ENCODE peak calls at places on chromosomes 5 and 9, in seven cellular contexts. R is hepatocyte, F is MM.1S, B is PC-9, J is GM23248, N is GM23338, U is HCT116. E is an unnamed sample. For H3K9me2, the result is how much of the 10 kb centered on the place peaks cover.

GRCh38 chr9:1100945-1101344 is 50.8 kb downstream of the DMRT2 start:
- DNase-seq in R (no peak), F (peak), B (no peak), J (peak), N (peak), U (no peak), E (peak)

GRCh38 chr9:214488-215448 is at the start of gene DOCK8:
- DNase-seq in R (peak), F (peak), B (peak), J (peak), N (peak), U (peak), E (peak)

GRCh38 chr9:88164870-88165269 is 26.6 kb upstream of the SPATA31C2 start:
- DNase-seq in R (no peak), F (no peak), B (no peak), J (no peak), N (no peak), U (no peak), E (no peak)

GRCh38 chr5:72463499-72464052 is 43.6 kb downstream of the ZNF366 start:
- DNase-seq in R (no peak), F (no peak), B (no peak), J (no peak), N (peak), U (no peak), E (no peak)

GRCh38 chr5:139178948-139179347 is 19.2 kb downstream of the SIL1 start:
- DNase-seq in R (peak), F (no peak), B (no peak), J (no peak), N (peak), U (no peak), E (no peak)

GRCh38 chr9:33403941-33404781 is 1.8 kb upstream of the AQP7 start:
- DNase-seq in R (no peak), F (no peak), B (no peak), J (no peak), N (no peak), U (no peak), E (no peak)

GRCh38 chr9:14585730-14586473 is 107.3 kb downstream of the ZDHHC21 start:
- DNase-seq in R (no peak), F (peak), B (no peak), J (no peak), N (no peak), U (no peak), E (no peak)

GRCh38 chr5:151682240-151682639 is 4.5 kb downstream of the SPARC start:
- DNase-seq in R (no peak), F (no peak), B (no peak), J (peak), N (no peak), U (no peak), E (no peak)

GRCh38 chr5:10372726-10373709 is 19.5 kb downstream of the MARCHF6 start:
- DNase-seq in R (no peak), F (no peak), B (no peak), J (peak), N (no peak), U (no peak), E (no peak)

GRCh38 chr9:123460091-123460490 is 104.1 kb downstream of the CRB2 start:
- DNase-seq in R (no peak), F (no peak), B (no peak), J (peak), N (no peak), U (no peak), E (no peak)

GRCh38 chr5:149153751-149154610 is 12.7 kb downstream of the ABLIM3 start:
- DNase-seq in R (peak), F (no peak), B (no peak), J (peak), N (no peak), U (no peak), E (no peak)

GRCh38 chr5:53508125-53508524 is 27.7 kb downstream of the FST start:
- DNase-seq in R (no peak), F (no peak), B (no peak), J (peak), N (no peak), U (no peak), E (no peak)

GRCh38 chr9:38127271-38127839 is 58.3 kb upstream of the SHB start:
- DNase-seq in R (no peak), F (no peak), B (no peak), J (peak), N (no peak), U (no peak), E (no peak)

GRCh38 chr5:43036409-43036808 is 3.7 kb downstream of the ANXA2R start:
- DNase-seq in R (no peak), F (no peak), B (no peak), J (no peak), N (no peak), U (no peak), E (no peak)

GRCh38 chr9:129667378-129667777 is 1.9 kb downstream of the PRRX2 start:
- DNase-seq in R (no peak), F (no peak), B (no peak), J (no peak), N (no peak), U (no peak), E (no peak)

GRCh38 chr9:129665008-129665771 is at the start of gene PRRX2:
- DNase-seq in R (peak), F (no peak), B (no peak), J (peak), N (peak), U (no peak), E (no peak)

GRCh38 chr9:129665814-129666511 is 516 bp downstream of the PRRX2 start:
- DNase-seq in R (no peak), F (no peak), B (no peak), J (peak), N (peak), U (no peak), E (no peak)

GRCh38 chr9:129667850-129668249 is 2.4 kb downstream of the PRRX2 start:
- DNase-seq in R (no peak), F (no peak), B (no peak), J (peak), N (no peak), U (no peak), E (peak)

GRCh38 chr9:129666575-129666974 is 1.1 kb downstream of the PRRX2 start:
- DNase-seq in R (no peak), F (no peak), B (no peak), J (peak), N (no peak), U (no peak), E (no peak)
- TF ChIP-seq EZH2 in R (no peak), F (no peak), B (no peak), J (no peak), N (no peak), U (no peak), E (no peak)

GRCh38 chr5:143446535-143447226 is 43.2 kb upstream of the NR3C1 start:
- DNase-seq in R (no peak), F (no peak), B (no peak), J (no peak), N (no peak), U (no peak), E (no peak)

GRCh38 chr5:143445726-143446125 is 42.2 kb upstream of the NR3C1 start:
- DNase-seq in R (no peak), F (no peak), B (no peak), J (no peak), N (no peak), U (no peak), E (no peak)

GRCh38 chr5:143448518-143448917 is 45.0 kb upstream of the NR3C1 start:
- DNase-seq in R (no peak), F (no peak), B (no peak), J (no peak), N (no peak), U (peak), E (no peak)

GRCh38 chr5:143449772-143450171 is 46.3 kb upstream of the NR3C1 start:
- DNase-seq in R (no peak), F (no peak), B (no peak), J (peak), N (no peak), U (no peak), E (no peak)

GRCh38 chr5:143447983-143448382 is 44.5 kb upstream of the NR3C1 start:
- DNase-seq in R (no peak), F (no peak), B (no peak), J (no peak), N (no peak), U (no peak), E (no peak)
- H3K9me2 ChIP-seq in R (under half), F (under half), B (under half), J (under half), N (under half), U (under half), E (under half)

DNA sequence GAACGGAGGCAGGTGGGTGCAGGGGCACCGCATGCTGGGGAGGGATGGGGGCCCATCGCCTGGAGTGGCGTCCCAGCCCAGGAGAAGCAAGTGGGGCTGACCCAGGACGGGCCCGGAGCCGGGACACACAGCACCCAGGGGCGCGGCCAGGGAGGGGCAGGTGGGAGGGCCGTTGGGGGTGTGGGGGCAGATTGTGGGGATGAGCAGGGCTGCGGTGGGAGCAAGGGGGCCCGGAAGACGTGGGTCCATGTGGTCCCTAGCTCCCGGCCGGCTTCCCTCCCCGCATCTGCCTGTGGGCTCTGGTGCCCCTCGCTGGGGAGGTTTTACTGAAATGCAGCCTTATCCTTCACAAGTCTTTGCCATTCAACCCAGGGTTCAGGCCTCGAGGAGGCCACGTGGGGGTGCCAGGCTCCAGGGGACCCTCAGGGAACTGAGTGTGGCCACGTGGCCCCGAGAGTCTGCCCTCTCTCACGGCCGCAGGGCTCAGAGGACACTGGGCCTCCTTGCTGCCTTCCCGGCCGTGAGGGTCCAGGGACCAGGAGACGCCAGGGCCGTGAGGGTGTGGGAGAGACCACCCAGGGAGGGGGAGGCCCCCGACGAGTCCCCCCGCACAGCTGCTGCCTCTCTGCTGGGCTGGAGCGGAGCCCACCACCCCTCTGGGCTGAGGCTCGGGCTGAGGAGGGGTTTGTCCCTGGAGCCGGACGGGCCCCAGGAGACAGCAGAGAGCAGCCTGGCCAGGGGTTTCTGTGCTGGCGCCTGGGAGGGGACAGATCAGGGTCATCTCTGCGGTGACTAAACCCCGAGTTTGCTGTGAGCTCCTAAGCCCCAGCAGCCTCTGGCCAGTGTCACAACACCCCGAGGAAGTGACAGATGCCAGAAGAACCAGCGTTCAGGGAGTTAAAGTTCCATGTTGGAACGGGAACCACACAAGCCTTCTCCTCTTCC is 35.2 kb downstream of the SLC9A3 start:
- DNase-seq in R (no peak), F (no peak), B (no peak), J (no peak), N (no peak), U (no peak), E (no peak)
- TF ChIP-seq EZH2 in R (no peak), F (no peak), B (no peak), J (no peak), N (no peak), U (no peak), E (no peak)

GRCh38 chr9:115136379-115136778 is 18.4 kb upstream of the TNC start:
- DNase-seq in R (no peak), F (no peak), B (no peak), J (no peak), N (no peak), U (no peak), E (no peak)

GRCh38 chr9:115138151-115138550 is 20.2 kb upstream of the TNC start:
- DNase-seq in R (no peak), F (no peak), B (no peak), J (no peak), N (no peak), U (no peak), E (no peak)

GRCh38 chr9:115134941-115135340 is 17.0 kb upstream of the TNC start:
- DNase-seq in R (no peak), F (no peak), B (no peak), J (peak), N (no peak), U (no peak), E (no peak)

GRCh38 chr9:115135786-115136185 is 17.8 kb upstream of the TNC start:
- DNase-seq in R (no peak), F (no peak), B (no peak), J (peak), N (no peak), U (no peak), E (no peak)

DNA sequence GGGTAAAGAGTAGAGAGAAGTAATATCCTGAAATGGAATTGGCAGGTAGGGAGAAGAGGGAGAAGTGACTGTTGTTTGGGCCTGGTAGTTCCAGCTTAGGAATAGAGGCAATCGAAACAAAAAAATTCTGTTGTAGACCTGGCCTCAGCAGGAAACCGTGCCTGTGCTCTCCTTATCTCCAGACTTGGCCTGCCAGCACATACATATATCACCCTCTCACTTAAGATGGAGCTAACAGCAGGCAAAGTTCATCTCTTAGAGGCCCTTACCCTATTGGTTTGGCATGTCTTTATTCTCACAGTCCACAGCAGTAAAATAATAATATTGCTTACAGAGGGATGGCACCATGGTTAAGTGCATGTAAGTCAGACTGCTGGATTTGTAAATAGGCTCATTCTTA is 19.6 kb upstream of the TNC start:
- DNase-seq in R (peak), F (no peak), B (no peak), J (no peak), N (no peak), U (no peak), E (no peak)
- H3K9me2 ChIP-seq in R (under half), F (under half), B (under half), J (under half), N (under half), U (under half), E (under half)

GRCh38 chr5:527646-528591 is 3.7 kb upstream of the SLC9A3 start:
- DNase-seq in R (no peak), F (peak), B (no peak), J (no peak), N (peak), U (no peak), E (no peak)
- TF ChIP-seq EZH2 in R (no peak), F (no peak), B (no peak), J (peak), N (no peak), U (no peak), E (no peak)